ENCODE peak calls at places on chromosome 22, in five cellular contexts. P is pancreas, K is coronary artery, A is right lobe of liver, F is HL-60. D is an unnamed sample.

GRCh38 chr22:39343259-39344045 is 6.3 kb upstream of the SYNGR1 start:
- DNase-seq in F (no peak), A (peak; percentile 76), P (peak; percentile 66), K (no peak), D (peak; percentile 54)

GRCh38 chr22:41003041-41003440 is 51.9 kb downstream of the RBX1 start:
- DNase-seq in P (peak; percentile 8), K (no peak), A (no peak), F (no peak), D (no peak)

GRCh38 chr22:39589880-39590279 is 19.3 kb downstream of the CACNA1I start:
- DNase-seq in P (no peak), A (no peak), K (no peak), F (no peak), D (no peak)

GRCh38 chr22:47549741-47550340 is 787.4 kb downstream of the TBC1D22A start:
- DNase-seq in A (peak; percentile 33), F (no peak), K (peak; percentile 59), P (no peak), D (no peak)

GRCh38 chr22:40509401-40510134 is 127.0 kb downstream of the MRTFA start:
- DNase-seq in K (no peak), A (peak; percentile 52), F (no peak), P (peak; percentile 67), D (peak; percentile 79)

GRCh38 chr22:50329236-50329635 is 2.4 kb upstream of the DENND6B start:
- DNase-seq in A (no peak), P (no peak), F (no peak), K (no peak), D (peak; percentile 38)

GRCh38 chr22:25360891-25361645 is 141.6 kb downstream of the CRYBB2 start:
- DNase-seq in F (no peak), P (no peak), A (peak; percentile 31), K (no peak), D (no peak)

GRCh38 chr22:38705235-38706100 is at the start of gene GTPBP1:
- DNase-seq in F (peak; percentile 100), P (peak; percentile 99), A (peak; percentile 99), K (peak; percentile 100), D (peak; percentile 100)

GRCh38 chr22:47071812-47072641 is 309.6 kb downstream of the TBC1D22A start:
- DNase-seq in F (no peak), P (no peak), A (peak; percentile 23), K (no peak), D (no peak)

GRCh38 chr22:42887114-42887513 is 30.0 kb upstream of the ARFGAP3 start:
- DNase-seq in A (no peak), P (no peak), F (no peak), K (no peak), D (no peak)

GRCh38 chr22:42885446-42885845 is 28.4 kb upstream of the ARFGAP3 start:
- DNase-seq in K (no peak), F (no peak), A (no peak), P (peak; percentile 30), D (no peak)

GRCh38 chr22:42883970-42884369 is 26.9 kb upstream of the ARFGAP3 start:
- DNase-seq in F (no peak), K (no peak), A (no peak), P (no peak), D (no peak)

GRCh38 chr22:42883121-42883520 is 26.0 kb upstream of the ARFGAP3 start:
- DNase-seq in F (no peak), K (no peak), P (no peak), A (no peak), D (no peak)

DNA sequence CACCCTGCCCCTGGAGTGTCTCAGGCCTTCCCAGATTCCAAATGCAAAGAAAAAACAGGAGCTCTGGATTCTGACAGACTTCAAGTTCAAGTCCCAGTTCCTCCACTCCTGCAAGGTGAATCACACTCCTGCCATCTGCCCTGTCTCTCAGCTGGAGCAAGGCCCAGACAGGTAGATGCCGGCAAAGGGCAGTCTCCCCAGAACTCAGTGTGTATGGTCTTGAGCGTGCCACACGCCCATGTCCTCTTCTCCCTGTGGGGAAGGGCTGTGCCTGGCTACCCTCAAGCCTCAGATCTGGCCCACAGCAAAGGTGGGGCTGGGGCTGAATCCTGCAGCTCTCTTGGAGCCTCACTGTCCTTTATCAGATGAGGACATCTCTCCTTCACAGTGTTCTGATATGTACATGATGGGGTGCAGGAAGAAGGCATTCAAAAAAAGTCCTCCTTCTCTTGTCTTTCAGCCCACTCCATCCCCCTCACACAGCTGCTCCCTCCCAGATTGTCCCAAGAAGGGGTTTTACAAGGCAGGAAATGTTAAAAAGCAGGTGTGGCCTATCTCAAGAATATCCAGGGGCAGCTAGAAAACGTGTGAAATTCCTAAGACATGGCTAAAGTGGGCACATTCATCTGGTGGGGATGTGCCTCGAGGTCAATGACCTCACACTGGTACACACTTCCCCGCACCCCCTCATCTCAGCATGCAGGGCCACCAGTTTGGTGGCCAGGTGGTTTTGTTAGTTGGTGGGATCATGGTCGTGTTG is 27.7 kb upstream of the ARFGAP3 start:
- DNase-seq in P (no peak), F (no peak), K (no peak), A (no peak), D (no peak)
- H3K27ac ChIP-seq in P (peak overlapping the region; percentile 93), F (no peak overlapping the region), K (peak overlapping the region; percentile 13), A (no peak overlapping the region), D (no peak overlapping the region)

GRCh38 chr22:17472886-17473285 is 90.4 kb upstream of the SLC25A18 start:
- DNase-seq in F (no peak), P (no peak), K (no peak), A (no peak), D (no peak)

GRCh38 chr22:17471901-17472566 is 91.3 kb upstream of the SLC25A18 start:
- DNase-seq in P (no peak), K (no peak), F (no peak), A (no peak), D (no peak)

GRCh38 chr22:17476838-17477237 is 86.5 kb upstream of the SLC25A18 start:
- DNase-seq in A (no peak), P (no peak), K (no peak), F (peak; percentile 38), D (no peak)

GRCh38 chr22:17477401-17477833 is 85.9 kb upstream of the SLC25A18 start:
- DNase-seq in K (no peak), F (peak; percentile 80), P (no peak), A (no peak), D (no peak)

GRCh38 chr22:17475318-17476212 is 87.7 kb upstream of the SLC25A18 start:
- DNase-seq in K (no peak), A (no peak), P (no peak), F (no peak), D (no peak)
- H3K27ac ChIP-seq in K (no peak overlapping the region), A (no peak overlapping the region), P (no peak overlapping the region), F (no peak overlapping the region), D (no peak overlapping the region)

DNA sequence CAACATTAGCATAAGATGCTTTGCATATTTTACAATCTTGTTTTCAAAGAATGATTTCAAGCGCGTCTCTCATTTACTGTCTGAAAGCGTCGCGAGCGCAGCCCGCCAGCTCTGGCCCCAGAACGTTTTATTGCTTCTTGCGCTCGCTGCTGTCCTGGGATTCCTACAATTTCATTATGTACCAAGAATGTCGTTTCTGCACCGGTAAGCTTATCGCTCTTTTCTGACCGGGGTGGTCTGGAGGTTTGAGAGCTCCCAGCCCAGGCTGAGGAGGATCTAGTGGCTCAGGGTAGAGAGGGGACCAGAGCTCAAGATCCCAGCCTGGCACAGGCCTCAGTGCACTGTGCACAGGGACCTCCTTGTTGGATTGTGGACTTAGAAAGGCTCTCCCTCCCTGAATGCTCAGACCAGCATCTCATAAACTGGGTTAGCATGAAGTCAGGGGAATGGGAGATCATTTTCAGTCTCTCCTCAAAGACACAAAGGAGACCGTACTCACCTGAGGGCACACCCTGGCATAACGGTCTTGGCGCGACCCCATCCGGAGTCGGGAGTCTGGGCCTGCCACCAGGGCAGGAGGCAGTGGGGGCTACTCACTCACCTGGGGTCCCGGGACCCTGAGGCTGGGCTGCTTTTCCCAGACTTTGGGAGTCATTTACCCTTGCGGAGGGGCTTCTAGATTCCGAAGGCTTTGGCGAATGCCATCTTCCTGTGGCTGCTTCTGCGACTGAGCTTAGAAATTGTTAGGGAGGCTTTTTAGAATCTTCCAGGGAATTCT is 817.4 kb downstream of the BRD1 start:
- DNase-seq in A (peak; percentile 26), K (peak; percentile 66), F (no peak), P (no peak), D (no peak)
- H3K27ac ChIP-seq in A (no peak overlapping the region), K (peak overlapping the region; percentile 85), F (no peak overlapping the region), P (no peak overlapping the region), D (no peak overlapping the region)

GRCh38 chr22:19943665-19944026 is 2.0 kb upstream of the TXNRD2 start:
- DNase-seq in A (no peak), K (peak; percentile 73), F (peak; percentile 38), P (no peak), D (peak; percentile 70)
- H3K27ac ChIP-seq in A (peak overlapping the region; percentile 96), K (peak overlapping the region; percentile 98), F (peak overlapping the region; percentile 93), P (peak overlapping the region; percentile 93), D (peak overlapping the region; percentile 97)

DNA sequence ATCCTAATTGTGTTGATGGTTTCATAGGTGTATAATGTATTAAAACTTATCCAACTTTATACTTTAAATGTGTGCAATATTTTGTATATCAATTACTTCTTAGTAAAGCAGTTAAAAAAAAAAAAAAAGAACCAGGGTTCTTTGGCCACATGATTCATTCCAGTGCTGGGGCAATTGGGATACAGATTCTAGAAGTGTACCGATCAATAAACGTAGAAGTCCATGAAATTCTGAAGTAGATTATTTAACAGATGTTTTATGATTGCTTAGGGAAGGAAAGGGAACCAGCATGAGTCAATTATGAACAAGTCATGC is 51.0 kb downstream of the MAPK1 start:
- DNase-seq in K (no peak), F (no peak), P (no peak), A (no peak), D (no peak)
- H3K27ac ChIP-seq in K (peak overlapping the region; percentile 82), F (peak overlapping the region; percentile 93), P (peak overlapping the region; percentile 79), A (no peak overlapping the region), D (peak overlapping the region; percentile 89)